ENCODE peak calls at places on chromosomes 2 and 18, in six cellular contexts. K is activated naive CD4-positive, alpha-beta T cell treated with anti-CD3 and anti-CD28 coated beads, Interleukin-2, amount 50 U/mL, for 16 hours; Y is NCI-H524; F is fibroblast of lung; Z is activated CD8-positive, alpha-beta memory T cell treated with anti-CD3 and anti-CD28 coated beads for 1 hour; E is GDM1. I is an unnamed sample.

GRCh38 chr2:25230626-25231311 is 62.4 kb upstream of the POMC start:
- DNase-seq in K (no peak), F (no peak), Y (no peak), Z (no peak), E (no peak), I (no peak)

GRCh38 chr18:22471546-22472131 is 53.9 kb upstream of the CTAGE1 start:
- DNase-seq in K (no peak), Z (no peak), Y (no peak), F (peak), E (no peak), I (peak)

GRCh38 chr2:160305081-160305750 is 105.1 kb upstream of the ITGB6 start:
- DNase-seq in K (no peak), E (no peak), Y (no peak), Z (no peak), F (peak), I (peak)

GRCh38 chr2:45922577-45922988 is 271.1 kb downstream of the PRKCE start:
- DNase-seq in E (no peak), K (no peak), Z (no peak), F (peak), Y (peak), I (peak)

GRCh38 chr2:197427204-197427603 is 7.6 kb downstream of the SF3B1 start:
- DNase-seq in Y (no peak), E (no peak), K (no peak), F (no peak), Z (no peak), I (no peak)

GRCh38 chr2:96631804-96632435 is 6.2 kb downstream of the KANSL3 start:
- DNase-seq in Z (no peak), Y (no peak), K (no peak), E (no peak), F (peak), I (peak)

GRCh38 chr18:74082476-74083070 is 65.1 kb downstream of the FBXO15 start:
- DNase-seq in E (no peak), Z (peak), Y (peak), F (peak), K (peak), I (peak)

GRCh38 chr2:236672606-236673005 is 103.0 kb downstream of the ACKR3 start:
- DNase-seq in Y (no peak), F (no peak), E (no peak), Z (no peak), K (no peak), I (no peak)

I was measured in IMR-90.